ENCODE peak calls at places on chromosomes 4 and X, in six cellular contexts. U is AG10803, I is fibroblast of lung, A is cardiac fibroblast, O is bronchial epithelial cell, Q is tibial artery. B is an unnamed sample.
A peak's percentile ranks its signal among the peaks of the same experiment; 100 is the strongest.

GRCh38 chr4:161573836-161574235 is 590.0 kb downstream of the FSTL5 start:
- DNase-seq in O (peak; percentile 11), Q (no peak), A (no peak), I (no peak), U (no peak), B (no peak)

GRCh38 chr4:77600521-77601451 is 4.8 kb upstream of the CXCL13 start:
- DNase-seq in U (peak; percentile 36), A (peak; percentile 57), O (peak; percentile 64), I (peak; percentile 52), Q (no peak), B (no peak)

GRCh38 chrX:13220916-13221315 is 98.9 kb downstream of the ATXN3L start:
- DNase-seq in I (peak; percentile 63), U (peak; percentile 29), Q (no peak), A (peak; percentile 12), O (peak; percentile 88), B (no peak)

GRCh38 chr4:99845179-99845578 is 28.6 kb downstream of the DAPP1 start:
- DNase-seq in O (no peak), U (no peak), Q (no peak), I (no peak), A (no peak), B (no peak)

GRCh38 chr4:122658818-122659295 is 38.0 kb upstream of the IL21 start:
- DNase-seq in A (no peak), U (no peak), I (no peak), O (no peak), Q (no peak), B (no peak)

GRCh38 chrX:119784747-119785446 is 6.5 kb downstream of the RPL39 start:
- DNase-seq in O (no peak), A (peak; percentile 47), I (peak; percentile 20), U (peak; percentile 27), Q (no peak), B (no peak)

GRCh38 chrX:104359124-104359523 is 104.4 kb upstream of the ESX1 start:
- DNase-seq in Q (no peak), O (no peak), U (no peak), A (no peak), I (no peak), B (no peak)

GRCh38 chr4:7367894-7368293 is 66.8 kb downstream of the PSAPL1 start:
- DNase-seq in I (no peak), Q (no peak), A (no peak), U (peak; percentile 12), O (no peak), B (no peak)

GRCh38 chrX:14899607-14900006 is 26.4 kb downstream of the MOSPD2 start:
- DNase-seq in U (peak; percentile 39), Q (no peak), I (peak; percentile 47), O (peak; percentile 75), A (peak; percentile 73), B (no peak)

GRCh38 chrX:127947450-127947849 is 104.8 kb downstream of the ACTRT1 start:
- DNase-seq in A (no peak), Q (no peak), O (no peak), U (no peak), I (no peak), B (no peak)

GRCh38 chr4:139015948-139016451 is 419 bp downstream of the NOCT start:
- DNase-seq in I (peak; percentile 42), U (peak; percentile 21), A (peak; percentile 50), Q (no peak), O (no peak), B (peak; percentile 78)

GRCh38 chrX:103398321-103398937 is 22.1 kb downstream of the BEX3 start:
- DNase-seq in A (peak; percentile 91), U (peak; percentile 79), I (peak; percentile 88), Q (no peak), O (peak; percentile 80), B (no peak)

GRCh38 chr4:8893227-8893623 is 21.6 kb upstream of the HMX1 start:
- DNase-seq in O (no peak), I (no peak), A (no peak), Q (no peak), U (no peak), B (no peak)
- H3K4me3 ChIP-seq in O (no peak overlapping the region), I (no peak overlapping the region), A (no peak overlapping the region), Q (no peak overlapping the region), U (no peak overlapping the region), B (no peak overlapping the region)

DNA sequence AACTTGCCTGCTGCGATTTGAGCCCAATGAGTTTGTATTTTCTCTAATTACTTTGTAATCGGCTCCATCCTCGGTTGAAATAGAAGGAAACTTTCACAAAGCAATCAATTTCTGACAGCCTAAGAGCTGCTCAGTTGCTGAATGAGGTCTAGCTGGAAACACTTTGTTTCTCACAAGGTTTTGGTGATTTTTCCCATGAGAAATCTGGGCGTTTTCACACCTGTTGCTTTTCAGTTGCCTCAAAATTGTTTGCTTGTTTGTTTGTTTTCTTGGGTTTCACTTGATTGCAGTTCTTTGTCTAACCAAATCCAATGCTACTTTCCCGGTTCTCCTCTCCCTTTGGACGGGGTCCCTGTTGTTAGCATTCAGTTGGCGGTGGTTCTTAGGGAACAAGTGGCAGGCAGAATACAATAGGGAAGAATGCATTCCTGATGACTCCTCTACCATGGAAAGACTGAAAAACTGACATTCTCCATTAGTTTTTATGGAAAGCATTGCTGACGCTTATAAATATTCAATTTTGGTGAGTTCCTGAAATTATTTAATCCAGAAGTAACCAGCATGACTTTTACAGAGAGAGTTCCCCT is 135.5 kb downstream of the PALLD start:
- DNase-seq in I (no peak), O (no peak), A (peak; percentile 41), U (no peak), Q (no peak), B (no peak)
- H3K4me3 ChIP-seq in I (peak overlapping the region; percentile 61), O (peak overlapping the region; percentile 47), A (peak overlapping the region; percentile 61), U (peak overlapping the region; percentile 68), Q (peak overlapping the region; percentile 58), B (peak overlapping the region; percentile 69)

GRCh38 chrX:70445197-70445656 is 592 bp downstream of the DLG3 start:
- DNase-seq in U (no peak), A (no peak), I (no peak), O (no peak), Q (no peak), B (no peak)

GRCh38 chrX:70446380-70447350 is 2.0 kb downstream of the DLG3 start:
- DNase-seq in A (no peak), U (no peak), Q (no peak), I (no peak), O (no peak), B (no peak)

GRCh38 chrX:70442224-70442623 is 2.4 kb upstream of the DLG3 start:
- DNase-seq in U (no peak), I (no peak), O (no peak), Q (no peak), A (no peak), B (no peak)

GRCh38 chrX:70445876-70446275 is 1.2 kb downstream of the DLG3 start:
- DNase-seq in Q (no peak), U (no peak), O (no peak), A (no peak), I (no peak), B (no peak)

DNA sequence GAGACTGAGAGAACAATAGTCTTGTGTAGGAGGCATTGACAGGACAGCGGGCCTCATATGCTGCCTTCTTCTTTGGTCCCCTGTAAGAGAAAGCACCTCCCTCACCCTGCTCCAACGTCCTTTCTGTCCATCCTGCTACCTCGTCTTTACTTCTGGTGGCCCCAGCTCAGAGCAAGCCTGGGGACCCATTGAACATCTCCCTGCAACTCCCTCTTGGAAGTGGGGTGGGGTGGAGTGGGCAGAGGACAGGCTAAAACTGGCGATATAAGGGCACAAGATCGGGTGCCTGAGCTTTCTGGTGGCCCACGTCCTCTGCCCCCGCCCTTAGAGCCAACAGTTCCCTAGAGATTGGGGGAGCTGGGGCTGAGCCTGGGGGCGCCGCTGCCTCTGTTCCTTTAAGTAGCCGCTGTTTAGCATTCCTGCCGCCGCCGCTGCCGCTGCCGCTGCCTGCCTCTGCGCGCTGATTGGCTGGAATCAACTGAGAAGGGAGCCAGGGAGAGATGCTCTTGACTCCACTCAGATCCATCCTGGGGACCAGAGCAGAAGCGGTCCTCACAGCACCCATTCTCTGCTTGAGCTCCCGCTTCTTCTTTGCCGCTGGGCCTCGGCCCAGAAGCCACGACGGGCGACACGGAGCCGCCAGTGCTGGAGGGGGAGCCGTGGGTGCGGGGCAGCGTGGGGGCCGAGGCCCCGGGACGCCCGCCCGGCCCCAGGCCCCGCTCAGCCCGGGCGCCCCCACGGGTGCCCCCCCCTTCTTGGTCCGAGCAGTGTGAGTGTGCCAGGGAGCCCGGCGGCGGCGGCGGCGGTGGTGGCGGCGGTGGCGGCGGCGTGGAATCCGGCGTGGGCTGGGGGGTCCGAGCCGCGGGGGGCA is at the start of gene DLG3:
- DNase-seq in U (peak; percentile 28), O (no peak), Q (no peak), A (peak; percentile 46), I (peak; percentile 44), B (no peak)
- H3K4me3 ChIP-seq in U (no peak within 1 kb of the TSS), O (no peak within 1 kb of the TSS), Q (peak within 1 kb of the TSS; percentile 44), A (no peak within 1 kb of the TSS), I (no peak within 1 kb of the TSS), B (no peak within 1 kb of the TSS)

DNA sequence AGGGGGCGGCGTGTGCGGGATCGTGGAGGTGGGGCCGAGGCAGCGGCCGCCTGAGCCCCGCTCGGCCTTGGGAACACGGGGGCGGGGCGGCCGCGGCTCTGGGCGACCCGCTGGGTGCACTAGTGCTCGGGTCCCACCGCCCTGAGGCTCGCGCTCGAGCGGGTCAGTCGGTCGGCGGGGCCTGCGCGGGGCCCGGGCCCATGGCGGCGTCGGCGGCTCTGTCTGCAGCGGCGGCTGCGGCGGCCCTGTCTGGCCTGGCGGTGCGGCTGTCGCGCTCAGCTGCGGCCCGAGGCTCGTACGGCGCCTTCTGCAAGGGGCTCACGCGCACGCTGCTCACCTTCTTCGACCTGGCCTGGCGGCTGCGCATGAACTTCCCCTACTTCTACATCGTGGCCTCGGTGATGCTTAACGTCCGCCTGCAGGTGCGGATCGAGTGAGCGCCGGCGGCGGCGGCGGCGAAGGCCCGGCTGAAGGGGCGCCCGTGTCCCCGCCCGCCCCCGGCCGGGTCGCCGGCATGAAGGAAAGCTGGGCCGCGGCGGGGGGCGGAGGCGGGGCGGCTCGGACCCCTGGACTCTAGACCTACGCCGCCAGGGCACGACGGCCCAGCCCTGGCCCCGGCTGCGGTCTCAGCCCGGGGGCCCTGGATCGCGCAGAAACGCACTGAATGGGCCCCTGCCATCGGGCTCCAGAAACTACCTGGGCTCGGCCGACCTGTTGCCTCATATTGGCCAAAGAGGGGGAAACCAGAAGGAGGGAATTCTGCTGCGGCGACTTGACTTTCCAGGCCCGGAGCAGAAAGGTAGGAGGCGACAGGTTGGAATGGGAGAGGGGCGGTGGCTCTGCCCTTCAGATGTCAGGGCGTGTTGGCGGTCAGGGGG is at the start of gene SMIM10L2A:
- DNase-seq in A (no peak), Q (no peak), I (no peak), U (no peak), O (no peak), B (no peak)
- H3K4me3 ChIP-seq in A (peak within 1 kb of the TSS; percentile 13), Q (peak within 1 kb of the TSS; percentile 51), I (peak within 1 kb of the TSS; percentile 44), U (peak within 1 kb of the TSS; percentile 36), O (peak within 1 kb of the TSS; percentile 44), B (peak within 1 kb of the TSS; percentile 18)

GRCh38 chrX:40952855-40953254 is 132.4 kb upstream of the USP9X start:
- DNase-seq in Q (no peak), O (no peak), A (no peak), I (peak; percentile 44), U (no peak), B (no peak)
- H3K4me3 ChIP-seq in Q (peak overlapping the region; percentile 33), O (no peak overlapping the region), A (no peak overlapping the region), I (peak overlapping the region; percentile 28), U (peak overlapping the region; percentile 37), B (no peak overlapping the region)

DNA sequence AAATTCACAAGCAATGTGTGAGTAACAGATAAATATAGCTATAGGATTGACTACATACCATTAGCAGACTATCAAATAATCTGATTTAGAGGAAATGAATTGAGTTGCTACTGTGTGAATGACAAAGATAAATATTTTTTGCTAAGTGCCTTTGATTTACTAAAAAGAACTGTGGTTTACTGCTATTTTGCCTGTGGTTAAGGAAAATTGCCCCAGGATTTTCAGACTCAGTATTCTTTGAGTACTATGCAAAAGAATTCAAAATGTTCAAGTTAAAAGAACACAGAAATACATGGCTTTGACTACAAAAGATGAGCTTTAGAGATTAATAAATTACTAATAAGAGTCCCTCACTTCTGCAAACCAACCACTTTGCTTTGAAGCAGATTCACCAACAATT is 853.8 kb downstream of the ADGRL3 start:
- DNase-seq in O (no peak), I (no peak), U (no peak), A (no peak), Q (no peak), B (no peak)
- H3K4me3 ChIP-seq in O (no peak overlapping the region), I (no peak overlapping the region), U (no peak overlapping the region), A (no peak overlapping the region), Q (no peak overlapping the region), B (no peak overlapping the region)